ENCODE peak calls at places on chromosome 11, in ten cellular contexts. Z, D, I, K, S, F, O, X, N and G are unnamed samples.

GRCh38 chr11:91219501-91219900 is 996.7 kb upstream of the CHORDC1 start:
- DNase-seq in Z (no peak), I (no peak), D (no peak), N (no peak), S (peak; percentile 42), X (no peak), F (no peak), O (no peak), K (no peak), G (no peak)

GRCh38 chr11:122910775-122911174 is 28.2 kb downstream of the JHY start:
- DNase-seq in K (no peak), X (peak; percentile 29), N (no peak), O (no peak), Z (peak; percentile 55), S (peak; percentile 36), F (no peak), D (no peak), I (no peak), G (no peak)

GRCh38 chr11:47325271-47326041 is 27.0 kb downstream of the MYBPC3 start:
- DNase-seq in N (no peak), O (peak; percentile 78), I (peak; percentile 36), Z (no peak), F (no peak), D (no peak), S (no peak), X (no peak), K (no peak), G (no peak)

GRCh38 chr11:32422545-32422944 is 12.8 kb downstream of the WT1 start:
- DNase-seq in S (no peak), O (no peak), Z (no peak), D (no peak), F (no peak), K (no peak), I (no peak), N (no peak), X (no peak), G (no peak)

GRCh38 chr11:34549271-34549670 is 35.7 kb upstream of the ELF5 start:
- DNase-seq in I (no peak), N (no peak), D (no peak), F (no peak), O (no peak), K (no peak), X (no peak), S (no peak), Z (no peak), G (no peak)

GRCh38 chr11:6320411-6321207 is at the start of gene CAVIN3:
- DNase-seq in D (peak; percentile 80), X (peak; percentile 51), Z (peak; percentile 88), F (no peak), N (no peak), I (peak; percentile 57), O (peak; percentile 70), S (peak; percentile 93), K (peak; percentile 59), G (peak; percentile 54)

GRCh38 chr11:102761646-102762238 is 18.7 kb downstream of the MMP10 start:
- DNase-seq in K (no peak), D (no peak), F (no peak), S (no peak), N (no peak), O (no peak), I (no peak), X (no peak), Z (no peak), G (no peak)

GRCh38 chr11:118691926-118692830 is 12.7 kb upstream of the TREH start:
- DNase-seq in S (peak; percentile 32), I (peak; percentile 21), D (peak; percentile 80), O (no peak), Z (peak; percentile 73), X (no peak), F (no peak), K (peak; percentile 23), N (no peak), G (no peak)

GRCh38 chr11:35126000-35126878 is 12.7 kb upstream of the CD44 start:
- DNase-seq in D (no peak), K (no peak), O (no peak), F (no peak), N (no peak), S (no peak), I (no peak), Z (no peak), X (no peak), G (no peak)

GRCh38 chr11:64121637-64122410 is 44.1 kb downstream of the MACROD1 start:
- DNase-seq in K (no peak), F (peak; percentile 6), O (no peak), X (no peak), N (no peak), I (no peak), Z (peak; percentile 60), S (peak; percentile 83), D (no peak), G (no peak)

GRCh38 chr11:61173456-61173855 is 12.2 kb upstream of the VPS37C start:
- DNase-seq in X (peak; percentile 49), N (no peak), K (no peak), D (no peak), O (peak; percentile 49), S (no peak), Z (peak; percentile 46), F (no peak), I (no peak), G (no peak)

DNA sequence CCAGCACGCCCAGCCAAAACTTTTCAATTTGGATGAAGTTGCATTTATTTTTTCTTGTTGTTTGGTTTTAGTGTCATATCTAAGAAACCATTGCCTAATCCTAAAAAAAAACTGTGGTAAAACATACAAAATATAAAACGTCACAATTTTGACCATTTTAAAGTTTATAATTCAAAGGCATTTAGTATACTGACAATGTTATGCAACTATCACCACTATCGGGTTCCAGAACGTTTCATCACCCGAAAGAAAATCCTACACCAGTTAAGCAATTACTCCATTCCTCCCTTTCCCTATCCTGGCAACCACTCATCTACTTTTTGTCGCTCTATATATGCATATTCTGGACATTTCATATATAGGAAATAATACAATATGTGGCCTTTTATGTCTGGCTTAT is 30.5 kb upstream of the PHOX2A start:
- DNase-seq in X (no peak), F (no peak), I (no peak), D (no peak), N (no peak), S (peak; percentile 71), Z (peak; percentile 40), O (no peak), K (no peak), G (no peak)
- TF ChIP-seq CTCF in X (no peak), F (no peak), I (no peak), D (no peak), N (no peak), S (no peak), Z (no peak), O (no peak), K (no peak), G (no peak)

GRCh38 chr11:19712281-19713220 is at the start of gene NAV2:
- DNase-seq in K (peak; percentile 91), F (peak; percentile 67), S (peak; percentile 92), O (peak; percentile 92), Z (peak; percentile 87), I (peak; percentile 89), X (peak; percentile 91), N (no peak), D (peak; percentile 94), G (peak; percentile 80)
- TF ChIP-seq CTCF in K (no peak), F (no peak), S (no peak), O (no peak), Z (no peak), I (no peak), X (no peak), N (peak; percentile 36), D (no peak), G (no peak)

DNA sequence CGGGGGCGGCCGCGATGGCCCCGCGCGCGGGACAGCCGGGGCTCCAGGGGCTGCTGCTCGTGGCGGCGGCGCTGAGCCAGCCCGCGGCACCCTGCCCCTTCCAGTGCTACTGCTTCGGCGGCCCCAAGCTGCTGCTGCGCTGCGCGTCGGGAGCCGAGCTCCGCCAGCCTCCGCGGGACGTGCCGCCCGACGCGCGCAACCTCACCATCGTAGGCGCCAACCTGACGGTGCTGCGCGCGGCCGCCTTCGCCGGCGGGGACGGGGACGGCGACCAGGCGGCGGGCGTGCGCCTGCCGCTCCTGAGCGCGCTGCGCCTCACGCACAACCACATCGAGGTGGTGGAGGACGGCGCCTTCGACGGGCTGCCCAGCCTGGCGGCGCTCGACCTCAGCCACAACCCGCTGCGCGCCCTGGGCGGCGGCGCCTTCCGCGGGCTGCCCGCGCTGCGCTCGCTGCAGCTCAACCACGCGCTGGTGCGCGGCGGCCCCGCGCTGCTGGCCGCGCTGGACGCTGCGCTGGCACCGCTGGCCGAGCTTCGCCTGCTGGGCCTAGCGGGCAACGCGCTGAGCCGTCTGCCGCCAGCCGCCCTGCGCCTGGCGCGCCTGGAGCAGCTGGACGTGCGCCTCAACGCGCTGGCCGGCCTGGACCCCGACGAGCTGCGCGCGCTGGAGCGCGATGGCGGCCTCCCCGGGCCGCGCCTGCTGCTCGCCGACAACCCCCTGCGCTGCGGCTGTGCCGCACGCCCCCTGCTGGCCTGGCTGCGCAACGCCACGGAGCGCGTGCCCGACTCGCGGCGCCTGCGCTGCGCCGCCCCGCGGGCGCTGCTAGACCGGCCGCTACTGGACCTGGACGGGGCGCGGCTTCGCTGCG is 697 bp downstream of the TPBGL start:
- DNase-seq in D (peak; percentile 97), Z (peak; percentile 77), K (peak; percentile 87), O (peak; percentile 87), I (peak; percentile 88), X (peak; percentile 87), F (peak; percentile 33), N (no peak), S (peak; percentile 77), G (peak; percentile 97)
- TF ChIP-seq CTCF in D (no peak), Z (no peak), K (peak; percentile 78), O (peak; percentile 97), I (peak; percentile 100), X (peak; percentile 99), F (peak; percentile 43), N (peak; percentile 23), S (peak; percentile 55), G (peak; percentile 80)

GRCh38 chr11:9092846-9093778 is 1.7 kb upstream of the SCUBE2 start:
- DNase-seq in Z (peak; percentile 11), D (no peak), S (peak; percentile 5), N (no peak), I (no peak), K (no peak), O (no peak), F (no peak), X (peak; percentile 18), G (no peak)

GRCh38 chr11:9094420-9094819 is 3.0 kb upstream of the SCUBE2 start:
- DNase-seq in I (no peak), O (no peak), Z (no peak), K (no peak), S (no peak), X (no peak), N (no peak), F (no peak), D (peak; percentile 47), G (no peak)

GRCh38 chr11:9096427-9096826 is 5.0 kb upstream of the SCUBE2 start:
- DNase-seq in Z (no peak), I (no peak), S (no peak), X (no peak), D (no peak), N (no peak), O (no peak), K (no peak), F (no peak), G (no peak)

GRCh38 chr11:9092085-9092484 is 686 bp upstream of the SCUBE2 start:
- DNase-seq in N (no peak), D (peak; percentile 47), I (no peak), X (no peak), F (no peak), O (no peak), Z (no peak), S (no peak), K (no peak), G (no peak)

DNA sequence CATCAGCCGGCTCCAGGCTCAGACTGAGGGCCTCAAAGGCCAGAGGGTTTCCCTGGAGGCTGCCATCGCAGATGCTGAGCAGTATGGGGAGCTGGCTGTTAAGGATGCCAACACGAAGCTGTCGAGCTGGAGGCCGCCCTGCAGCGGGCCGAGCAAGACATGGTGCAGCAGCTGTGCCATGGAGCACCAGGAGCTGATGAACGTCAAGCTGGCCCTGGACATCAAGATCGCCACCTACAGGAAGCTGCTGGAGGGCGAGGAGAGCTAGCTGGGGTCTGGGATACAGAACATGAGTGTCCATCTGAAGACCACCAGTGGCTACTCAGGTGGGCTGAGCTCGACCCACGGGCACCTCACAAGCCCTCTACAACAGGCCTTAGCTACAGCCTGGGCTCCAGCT is 4.0 kb upstream of the SCUBE2 start:
- DNase-seq in D (no peak), O (no peak), K (peak; percentile 15), S (no peak), F (no peak), Z (no peak), N (no peak), X (no peak), I (no peak), G (no peak)
- TF ChIP-seq CTCF in D (no peak), O (no peak), K (peak; percentile 7), S (peak; percentile 10), F (peak; percentile 35), Z (no peak), N (no peak), X (peak; percentile 11), I (no peak), G (no peak)